ENCODE peak calls at places on chromosome 1, in four cellular contexts. R is Karpas-422, G is skeletal muscle cell, Y is epithelial cell of esophagus. Z is an unnamed sample.

GRCh38 chr1:245961137-245961540 is 545.9 kb downstream of the SMYD3 start:
- DNase-seq in R (no peak), G (no peak), Y (no peak), Z (no peak)

GRCh38 chr1:183604048-183604808 is 14.0 kb upstream of the NCF2 start:
- DNase-seq in R (no peak), G (peak), Y (no peak), Z (no peak)

GRCh38 chr1:33147997-33148314 is 33.9 kb downstream of the TRIM62 start:
- DNase-seq in R (no peak), G (no peak), Y (peak), Z (peak)

GRCh38 chr1:65176571-65176970 is 28.6 kb downstream of the AK4 start:
- DNase-seq in R (no peak), G (no peak), Y (no peak), Z (no peak)

GRCh38 chr1:55692721-55693120 is 477.6 kb upstream of the USP24 start:
- DNase-seq in R (no peak), G (no peak), Y (no peak), Z (no peak)

GRCh38 chr1:33181038-33181861 is 593 bp downstream of the TRIM62 start:
- DNase-seq in R (peak), G (no peak), Y (peak), Z (peak)

GRCh38 chr1:68301538-68301937 is 69.2 kb upstream of the WLS start:
- DNase-seq in R (no peak), G (no peak), Y (no peak), Z (no peak)

GRCh38 chr1:55572878-55573734 is 357.9 kb upstream of the USP24 start:
- DNase-seq in R (no peak), G (no peak), Y (peak), Z (no peak)

GRCh38 chr1:155471891-155472290 is 90.7 kb downstream of the ASH1L start:
- DNase-seq in R (no peak), G (no peak), Y (no peak), Z (no peak)

GRCh38 chr1:4084053-4084431 is 184.0 kb upstream of the C1orf174 start:
- DNase-seq in R (no peak), G (no peak), Y (no peak), Z (no peak)

GRCh38 chr1:32907435-32907834 is 6.2 kb upstream of the TMEM54 start:
- DNase-seq in R (no peak), G (no peak), Y (no peak), Z (no peak)

GRCh38 chr1:95627244-95627643 is 393.2 kb downstream of the RWDD3 start:
- DNase-seq in R (no peak), G (no peak), Y (peak), Z (no peak)

GRCh38 chr1:157496121-157496526 is 56.2 kb downstream of the FCRL5 start:
- DNase-seq in R (peak), G (no peak), Y (peak), Z (peak)

GRCh38 chr1:69441496-69441895 is 126.2 kb upstream of the LRRC7 start:
- DNase-seq in R (no peak), G (no peak), Y (peak), Z (no peak)

GRCh38 chr1:36605942-36606690 is 123.4 kb upstream of the CSF3R start:
- DNase-seq in R (peak), G (no peak), Y (no peak), Z (no peak)

DNA sequence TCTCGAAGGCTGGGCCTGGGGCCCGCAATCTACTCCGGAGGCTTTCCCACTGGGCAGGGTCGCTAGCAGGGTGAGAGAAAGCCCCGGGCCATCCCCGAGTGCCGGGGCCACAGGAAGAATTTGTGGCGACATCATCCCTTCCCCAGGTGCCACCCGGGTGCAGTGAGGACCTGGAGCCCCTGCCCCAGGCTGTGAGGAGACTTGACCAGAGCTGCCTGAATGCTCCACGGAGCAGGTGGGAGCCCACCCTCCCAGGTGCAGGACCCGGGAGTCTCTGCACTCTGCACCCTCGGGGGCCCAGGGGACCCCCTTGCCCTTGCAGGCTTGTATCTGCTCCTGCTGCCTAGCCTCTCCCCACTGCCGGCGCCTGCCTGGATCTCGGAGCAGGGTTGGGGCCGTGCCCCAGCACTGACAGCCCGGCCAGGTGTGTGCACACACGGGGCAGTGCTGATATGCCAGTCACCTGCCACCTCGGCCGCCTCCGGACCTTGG is 67.5 kb upstream of the RGS7 start:
- DNase-seq in R (no peak), G (no peak), Y (no peak), Z (no peak)
- H3K4me3 ChIP-seq in R (peak), G (peak), Y (no peak), Z (peak)

GRCh38 chr1:205528446-205528886 is 24.0 kb downstream of the CDK18 start:
- DNase-seq in R (no peak), G (no peak), Y (no peak), Z (no peak)
- H3K4me3 ChIP-seq in R (no peak), G (peak), Y (no peak), Z (no peak)

DNA sequence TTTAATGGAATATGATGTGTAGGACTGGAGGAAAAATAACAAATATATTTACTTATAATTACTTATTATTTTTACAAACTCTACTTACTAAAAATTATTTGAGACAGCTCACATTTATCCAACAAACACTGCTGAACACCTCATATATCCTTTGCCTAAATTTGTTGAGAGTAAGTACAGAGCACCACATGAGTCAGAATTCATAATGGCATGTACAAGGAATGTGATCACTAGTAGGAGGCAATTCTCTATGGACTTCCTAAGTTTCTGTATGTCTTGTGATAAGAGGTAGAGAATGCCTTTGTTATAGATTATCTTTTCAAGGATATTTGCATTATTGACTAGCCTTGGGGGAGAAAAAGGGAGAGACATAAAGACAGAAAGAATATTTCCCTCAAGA is 8.2 kb upstream of the ST6GALNAC3 start:
- DNase-seq in R (no peak), G (no peak), Y (peak), Z (no peak)
- H3K4me3 ChIP-seq in R (no peak), G (no peak), Y (no peak), Z (no peak)

GRCh38 chr1:41660570-41661427 is 176.3 kb upstream of the EDN2 start:
- DNase-seq in R (no peak), G (no peak), Y (no peak), Z (no peak)
- H3K4me3 ChIP-seq in R (peak), G (peak), Y (no peak), Z (no peak)

GRCh38 chr1:166489670-166490436 is 323.1 kb upstream of the FAM78B start:
- DNase-seq in R (peak), G (no peak), Y (peak), Z (no peak)
- H3K4me3 ChIP-seq in R (peak), G (no peak), Y (no peak), Z (no peak)

GRCh38 chr1:87330201-87330953 is 1.7 kb downstream of the LMO4 start:
- DNase-seq in R (peak), G (no peak), Y (peak), Z (peak)

GRCh38 chr1:87329756-87330200 is 1.1 kb downstream of the LMO4 start:
- DNase-seq in R (peak), G (no peak), Y (peak), Z (peak)

GRCh38 chr1:87330954-87331318 is 2.3 kb downstream of the LMO4 start:
- DNase-seq in R (no peak), G (no peak), Y (no peak), Z (peak)

GRCh38 chr1:87333692-87334347 is 5.1 kb downstream of the LMO4 start:
- DNase-seq in R (no peak), G (no peak), Y (peak), Z (no peak)

DNA sequence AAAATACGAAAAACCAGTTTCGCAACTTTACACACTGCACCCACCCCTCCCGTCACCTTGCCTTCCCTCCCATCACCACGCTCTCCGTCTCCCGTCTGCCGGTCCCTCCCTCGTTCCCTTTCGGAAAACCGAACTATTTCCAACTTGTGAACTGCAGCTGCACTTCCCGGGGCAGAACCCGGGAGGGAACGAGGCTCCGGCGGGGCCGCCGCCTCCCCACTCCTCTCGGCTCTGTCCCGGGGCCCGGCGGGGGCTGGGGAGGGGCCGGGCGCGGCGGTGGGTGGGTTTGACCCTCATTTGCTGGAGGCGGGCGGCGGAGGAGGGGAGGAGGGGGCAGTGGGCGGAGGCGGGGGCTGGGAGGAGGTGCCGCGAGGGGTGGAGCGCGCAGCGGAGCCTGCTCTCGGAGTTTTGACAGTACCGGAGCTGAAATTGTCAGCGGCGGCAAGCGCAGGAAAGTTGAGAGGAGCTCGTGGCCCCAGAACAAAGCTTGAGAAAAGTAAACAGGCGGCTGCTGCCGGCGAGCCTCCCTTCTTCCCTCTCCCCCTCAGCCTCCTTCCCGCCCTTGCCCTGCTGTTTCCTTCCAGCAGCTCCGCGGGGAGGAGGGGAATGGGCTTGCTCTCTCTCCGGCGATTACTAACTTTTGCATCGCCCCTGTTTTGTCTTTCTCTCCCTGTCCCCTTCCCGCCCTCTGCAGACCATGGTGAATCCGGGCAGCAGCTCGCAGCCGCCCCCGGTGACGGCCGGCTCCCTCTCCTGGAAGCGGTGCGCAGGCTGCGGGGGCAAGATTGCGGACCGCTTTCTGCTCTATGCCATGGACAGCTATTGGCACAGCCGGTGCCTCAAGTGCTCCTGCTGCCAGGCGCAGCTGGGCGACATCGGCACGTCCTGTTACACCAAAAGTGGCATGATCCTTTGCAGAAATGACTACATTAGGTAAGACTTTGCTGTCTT is 2.9 kb downstream of the LMO4 start:
- DNase-seq in R (peak), G (no peak), Y (peak), Z (peak)
- H3K4me3 ChIP-seq in R (peak), G (peak), Y (peak), Z (peak)

DNA sequence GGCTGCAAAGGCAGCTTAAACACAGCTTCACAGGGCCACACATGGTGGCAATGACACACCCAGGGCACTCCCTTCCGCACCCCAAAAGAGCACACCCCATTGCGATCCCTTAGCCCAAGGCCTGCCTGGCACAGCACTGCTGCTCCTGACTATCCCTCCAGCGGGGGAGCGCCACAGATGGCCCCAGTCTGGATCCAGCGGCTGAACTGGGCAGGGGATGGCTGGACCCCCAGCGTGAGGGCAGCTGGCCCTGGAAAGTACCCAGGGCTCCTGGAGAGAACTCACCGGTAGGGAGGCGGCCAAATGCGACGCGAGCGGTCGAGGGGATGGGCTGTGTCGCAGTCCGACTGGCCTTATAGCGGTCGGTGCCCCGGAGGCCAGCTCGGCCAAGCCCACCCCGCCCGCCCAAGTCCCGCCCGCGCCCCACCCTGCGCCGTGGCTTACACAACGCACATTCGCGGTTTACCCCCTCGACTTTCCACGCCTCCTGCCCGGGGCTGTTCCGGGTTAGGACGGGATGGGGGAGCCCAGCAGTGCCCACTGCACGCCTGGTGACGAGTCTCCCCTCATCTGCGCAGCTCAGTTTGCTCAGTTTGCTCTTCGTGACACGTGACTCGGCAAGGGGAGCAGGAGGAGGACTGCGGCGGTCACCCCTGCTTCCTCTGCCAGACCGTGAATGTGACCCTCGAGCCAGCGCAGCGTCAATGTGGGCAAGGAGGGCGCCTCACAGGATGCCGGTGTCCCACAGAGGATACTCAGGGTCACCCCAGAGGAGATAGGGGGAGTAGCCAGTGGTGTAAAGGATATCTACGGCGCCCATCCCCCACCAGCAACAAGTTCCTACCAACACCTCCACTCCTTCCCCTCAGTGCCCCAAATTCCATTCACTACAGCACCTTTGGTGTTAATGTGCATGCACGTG is at the start of gene S100A6:
- DNase-seq in R (peak), G (peak), Y (peak), Z (peak)
- H3K4me3 ChIP-seq in R (peak), G (peak), Y (peak), Z (peak)

GRCh38 chr1:110672753-110673108 is 2.0 kb downstream of the KCNA3 start:
- DNase-seq in R (no peak), G (no peak), Y (no peak), Z (no peak)

GRCh38 chr1:110675060-110675791 is 486 bp upstream of the KCNA3 start:
- DNase-seq in R (no peak), G (no peak), Y (no peak), Z (no peak)

GRCh38 chr1:110673197-110673701 is 1.5 kb downstream of the KCNA3 start:
- DNase-seq in R (no peak), G (no peak), Y (no peak), Z (no peak)

GRCh38 chr1:110673805-110674336 is 869 bp downstream of the KCNA3 start:
- DNase-seq in R (no peak), G (no peak), Y (no peak), Z (no peak)

DNA sequence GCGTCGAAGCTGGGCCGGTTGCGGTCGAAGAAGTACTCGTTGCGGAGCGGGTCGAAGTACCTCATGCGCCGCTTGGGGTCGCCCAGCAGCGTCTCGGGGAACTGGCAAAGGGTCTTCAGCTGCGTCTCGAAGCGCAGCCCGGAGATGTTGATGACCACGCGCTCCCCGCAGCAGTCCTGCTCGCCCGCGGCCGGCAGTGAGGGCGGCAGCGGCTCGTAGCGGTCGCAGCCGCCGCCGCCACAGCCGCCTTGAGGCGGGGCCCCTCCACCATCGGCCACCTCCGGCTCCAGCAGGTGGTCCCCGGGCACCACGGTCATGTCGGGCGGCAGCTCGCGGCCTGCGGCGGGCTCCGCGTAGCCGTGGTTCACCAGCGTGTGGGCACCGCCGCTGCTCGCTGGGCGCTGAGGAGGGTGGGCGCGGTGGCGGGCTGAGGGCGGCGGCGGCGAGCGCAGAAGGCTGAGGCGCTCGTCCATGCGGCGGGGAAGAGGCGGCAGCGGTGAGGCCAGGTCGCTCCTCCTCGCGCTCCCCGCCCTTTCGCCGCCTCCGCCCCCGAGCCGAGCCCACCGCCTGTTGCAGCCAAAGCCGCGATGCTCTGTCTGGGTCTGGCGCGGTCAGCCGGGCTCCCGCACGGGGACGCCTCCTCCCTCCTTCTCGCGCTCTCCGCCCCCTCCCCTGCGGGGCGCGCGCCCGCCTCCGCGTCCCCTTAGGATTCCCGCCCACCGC is at the start of gene KCNA3:
- DNase-seq in R (no peak), G (no peak), Y (no peak), Z (peak)
- H3K4me3 ChIP-seq in R (no peak), G (peak), Y (no peak), Z (peak)

Z was measured in H7.